ENCODE peak calls at places on chromosomes 2 and 18, in six cellular contexts. M is dorsolateral prefrontal cortex, N is cardiac fibroblast, E is heart left ventricle, F is small intestine, L is tibial artery. V is an unnamed sample.

GRCh38 chr2:16179701-16180402 is 239.5 kb downstream of the MYCN start:
- DNase-seq in N (no peak), L (no peak), M (no peak), F (peak), E (no peak), V (no peak)

GRCh38 chr2:160054984-160055725 is 7.3 kb downstream of the PLA2R1 start:
- DNase-seq in N (peak), F (no peak), L (no peak), E (no peak), M (no peak), V (no peak)

GRCh38 chr18:74709451-74709850 is 111.8 kb downstream of the ZNF407 start:
- DNase-seq in E (no peak), F (no peak), M (no peak), L (no peak), N (no peak), V (no peak)

GRCh38 chr2:119598576-119598975 is 54.3 kb downstream of the CFAP221 start:
- DNase-seq in N (no peak), L (no peak), E (no peak), M (no peak), F (no peak), V (no peak)

GRCh38 chr2:95346236-95346737 is 49.1 kb downstream of the KCNIP3 start:
- DNase-seq in F (peak), L (peak), M (peak), N (peak), E (peak), V (no peak)

GRCh38 chr2:157164891-157165290 is 92.6 kb upstream of the GALNT5 start:
- DNase-seq in E (no peak), F (no peak), M (no peak), N (no peak), L (no peak), V (no peak)

GRCh38 chr18:69636529-69637301 is 236.0 kb downstream of the DOK6 start:
- DNase-seq in N (no peak), E (no peak), F (no peak), L (no peak), M (no peak), V (no peak)

GRCh38 chr2:88950010-88950409 is 258.5 kb downstream of the RPIA start:
- DNase-seq in N (peak), E (no peak), L (no peak), F (no peak), M (no peak), V (no peak)

GRCh38 chr2:111945444-111946293 is 47.3 kb downstream of the MERTK start:
- DNase-seq in F (peak), L (no peak), E (no peak), N (no peak), M (no peak), V (no peak)

GRCh38 chr18:53771664-53772063 is 452.8 kb downstream of the MBD2 start:
- DNase-seq in F (no peak), N (no peak), M (no peak), L (no peak), E (no peak), V (no peak)

GRCh38 chr18:74996055-74996454 is 212.9 kb downstream of the PTGR3 start:
- DNase-seq in N (no peak), L (no peak), F (no peak), M (no peak), E (no peak), V (no peak)

GRCh38 chr2:108607706-108608301 is 73.5 kb downstream of the LIMS1 start:
- DNase-seq in F (peak), N (peak), L (no peak), M (peak), E (no peak), V (no peak)

GRCh38 chr2:171554991-171555615 is 32.8 kb downstream of the CYBRD1 start:
- DNase-seq in M (no peak), F (no peak), E (no peak), L (no peak), N (peak), V (no peak)

GRCh38 chr2:172279843-172280242 is 147.5 kb upstream of the ITGA6 start:
- DNase-seq in N (no peak), F (no peak), E (no peak), M (no peak), L (no peak), V (no peak)

GRCh38 chr2:201779996-201780673 is 598 bp downstream of the ALS2 start:
- DNase-seq in L (no peak), M (no peak), F (peak), E (no peak), N (peak), V (no peak)

GRCh38 chr2:116719841-116720240 is 1094.7 kb upstream of the DDX18 start:
- DNase-seq in N (no peak), M (no peak), L (no peak), E (no peak), F (peak), V (peak)

GRCh38 chr18:45104071-45104440 is 423.4 kb downstream of the SETBP1 start:
- DNase-seq in F (no peak), E (no peak), M (no peak), L (no peak), N (no peak), V (no peak)

GRCh38 chr18:45107425-45107824 is 426.7 kb downstream of the SETBP1 start:
- DNase-seq in M (no peak), N (peak), E (no peak), L (no peak), F (no peak), V (no peak)

GRCh38 chr18:45103319-45104070 is 422.8 kb downstream of the SETBP1 start:
- DNase-seq in M (no peak), L (no peak), F (no peak), E (no peak), N (no peak), V (no peak)

GRCh38 chr18:45106331-45106774 is 425.7 kb downstream of the SETBP1 start:
- DNase-seq in E (no peak), L (no peak), N (peak), F (peak), M (no peak), V (no peak)

DNA sequence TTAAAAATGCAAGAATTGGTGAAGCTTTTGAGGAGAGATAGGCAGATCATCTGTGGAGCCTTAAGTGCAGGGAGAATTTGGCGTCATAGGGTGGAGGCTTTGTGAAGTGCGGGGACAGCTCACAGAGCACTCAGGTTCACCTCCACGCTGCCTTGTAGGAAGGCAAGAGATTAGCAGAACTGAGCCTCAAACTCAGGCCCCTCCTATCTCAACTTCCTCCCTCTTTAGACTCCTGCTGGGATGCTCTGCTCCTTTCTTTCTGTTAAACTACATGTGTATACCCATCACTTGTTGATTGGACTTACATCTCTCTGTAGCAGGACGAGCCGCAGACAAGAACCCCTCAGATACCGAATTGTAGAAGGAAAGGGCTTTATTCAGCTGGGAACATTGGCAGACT is 422.2 kb downstream of the SETBP1 start:
- DNase-seq in N (no peak), F (no peak), M (no peak), E (no peak), L (no peak), V (no peak)
- H3K4me3 ChIP-seq in N (no peak), F (no peak), M (no peak), E (no peak), L (no peak), V (no peak)

GRCh38 chr2:47520825-47521665 is 118.1 kb downstream of the MSH2 start:
- DNase-seq in M (peak), N (peak), F (peak), L (no peak), E (peak), V (no peak)
- H3K4me3 ChIP-seq in M (peak), N (peak), F (peak), L (peak), E (peak), V (peak)

DNA sequence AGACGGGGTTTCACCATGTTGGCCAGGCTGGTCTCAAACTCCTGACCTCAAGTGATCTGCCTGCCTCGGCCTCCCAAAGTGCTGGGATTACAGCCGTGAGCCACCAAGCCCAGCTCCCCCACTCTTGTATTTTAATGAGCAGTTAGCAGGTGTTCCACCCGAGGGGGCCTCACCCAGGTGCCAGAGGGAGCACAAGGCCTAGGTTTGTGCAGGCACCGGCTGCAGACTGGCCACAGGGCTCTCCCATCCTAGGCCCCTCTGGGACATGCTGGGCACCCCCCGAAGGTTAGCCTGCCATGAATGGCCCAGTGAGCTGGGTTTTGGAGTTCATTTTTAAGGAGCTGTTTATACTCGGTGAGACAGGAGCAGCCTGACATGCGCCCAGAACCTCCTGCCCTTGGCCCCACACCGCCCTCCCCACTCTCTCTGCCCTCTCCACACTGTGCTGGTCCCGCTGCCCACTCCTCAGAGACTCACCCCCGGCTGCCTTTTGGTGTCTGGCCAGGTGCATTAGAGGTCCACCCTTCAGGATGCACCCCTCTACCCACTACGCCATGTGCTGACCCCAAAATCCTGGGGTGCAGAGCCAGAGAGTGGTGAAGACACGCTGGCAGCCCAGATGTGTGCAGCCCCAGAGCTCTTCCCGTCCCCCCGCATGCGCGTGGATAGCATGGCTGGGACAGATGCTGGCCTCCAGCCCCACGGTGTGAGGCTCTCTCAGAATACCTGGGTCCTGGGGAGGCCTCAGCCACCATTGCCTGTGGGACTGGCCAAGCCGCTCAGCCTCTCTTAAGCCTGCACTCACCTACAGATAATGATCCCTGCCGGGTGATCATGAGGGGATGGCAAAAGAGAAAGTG is 11.2 kb upstream of the KLF11 start:
- DNase-seq in F (no peak), N (no peak), L (no peak), M (no peak), E (peak), V (no peak)
- H3K4me3 ChIP-seq in F (no peak), N (no peak), L (no peak), M (no peak), E (no peak), V (no peak)

GRCh38 chr2:241559489-241560180 is 1.1 kb downstream of the BOK start:
- DNase-seq in F (peak), N (peak), M (peak), E (peak), L (no peak), V (no peak)

GRCh38 chr2:241562269-241562891 is 3.8 kb downstream of the BOK start:
- DNase-seq in F (no peak), E (peak), L (no peak), N (no peak), M (no peak), V (no peak)

GRCh38 chr2:241560181-241560882 is 1.8 kb downstream of the BOK start:
- DNase-seq in F (no peak), N (no peak), M (no peak), L (no peak), E (peak), V (no peak)

GRCh38 chr2:241561811-241562210 is 3.3 kb downstream of the BOK start:
- DNase-seq in N (peak), M (peak), F (no peak), E (peak), L (peak), V (peak)

GRCh38 chr2:241560883-241561474 is 2.4 kb downstream of the BOK start:
- DNase-seq in F (no peak), N (peak), L (peak), E (peak), M (no peak), V (no peak)
- H3K4me3 ChIP-seq in F (no peak), N (no peak), L (no peak), E (peak), M (peak), V (no peak)

GRCh38 chr18:5890261-5890605 is 5.1 kb downstream of the TMEM200C start:
- DNase-seq in F (no peak), N (no peak), M (no peak), L (peak), E (peak), V (no peak)

GRCh38 chr18:5892772-5893431 is 2.4 kb downstream of the TMEM200C start:
- DNase-seq in M (no peak), N (no peak), F (no peak), E (no peak), L (no peak), V (no peak)

GRCh38 chr18:5890606-5891360 is 4.5 kb downstream of the TMEM200C start:
- DNase-seq in M (no peak), F (peak), L (peak), N (peak), E (peak), V (no peak)

GRCh38 chr18:5894215-5894612 is 1.1 kb downstream of the TMEM200C start:
- DNase-seq in M (no peak), N (no peak), L (no peak), E (no peak), F (no peak), V (no peak)

DNA sequence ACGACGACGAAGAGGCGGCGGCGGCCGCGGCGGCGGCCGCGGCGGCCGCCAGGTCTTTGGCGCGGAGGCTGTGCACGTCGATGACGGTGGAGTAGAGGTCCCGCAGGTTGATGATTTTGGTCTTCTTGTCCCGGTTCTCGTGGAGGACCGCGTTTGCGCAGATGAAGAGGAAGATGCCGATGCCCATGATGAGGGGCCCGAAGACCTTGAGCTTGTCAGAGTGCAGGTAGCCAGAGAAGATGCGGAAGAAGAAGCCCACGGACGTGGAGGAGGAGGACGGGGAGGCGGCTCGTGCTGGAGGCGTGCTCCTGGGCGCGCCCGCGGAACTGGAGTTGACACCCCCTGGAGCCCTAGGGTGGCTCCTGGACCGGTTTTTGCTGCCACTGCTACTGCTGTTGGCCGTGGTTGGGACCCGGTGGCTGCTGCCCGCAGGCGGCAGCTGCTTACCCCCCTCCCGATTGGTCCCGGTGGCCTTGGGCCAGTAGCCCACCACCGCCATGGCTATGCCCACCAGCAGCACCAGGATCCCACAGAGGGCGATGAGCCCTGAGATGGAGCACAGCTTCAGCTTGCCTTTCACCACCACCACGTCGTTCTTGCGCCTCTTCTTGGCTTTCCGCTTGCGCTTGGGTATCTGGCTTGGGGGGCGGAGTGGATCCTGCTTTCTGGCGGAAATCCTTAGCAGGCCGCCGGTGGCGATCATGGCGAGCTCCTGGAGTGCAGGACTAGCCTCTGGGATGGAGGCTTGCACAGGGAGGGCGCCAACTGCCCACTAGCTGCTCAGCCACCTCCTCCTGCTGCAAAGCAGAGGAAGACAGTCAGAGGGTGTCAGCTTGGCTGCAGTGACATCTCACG is 3.7 kb downstream of the TMEM200C start:
- DNase-seq in E (peak), L (no peak), M (no peak), N (no peak), F (no peak), V (no peak)
- H3K4me3 ChIP-seq in E (peak), L (no peak), M (peak), N (no peak), F (peak), V (no peak)